ENCODE peak calls at places on chromosome 17, in ten cellular contexts. V, S, G, R, N, W, Q, L, D and Y are unnamed samples.

GRCh38 chr17:49995055-49995738 is at the start of gene DLX3:
- DNase-seq in V (peak), S (peak), G (peak), R (peak), N (no peak), W (peak), Q (no peak), L (peak), D (peak), Y (peak)

GRCh38 chr17:66842959-66843358 is 8.0 kb downstream of the CACNG5 start:
- DNase-seq in V (no peak), S (no peak), G (no peak), R (no peak), N (no peak), W (no peak), Q (no peak), L (no peak), D (no peak), Y (no peak)

GRCh38 chr17:51103451-51103850 is 17.2 kb downstream of the SPAG9 start:
- DNase-seq in V (no peak), S (peak), G (no peak), R (no peak), N (no peak), W (no peak), Q (no peak), L (no peak), D (no peak), Y (no peak)

GRCh38 chr17:32268734-32269288 is 3.2 kb downstream of the RHBDL3 start:
- DNase-seq in V (no peak), S (peak), G (no peak), R (no peak), N (no peak), W (no peak), Q (no peak), L (no peak), D (no peak), Y (no peak)

GRCh38 chr17:6494239-6494941 is 50.1 kb downstream of the PIMREG start:
- DNase-seq in V (no peak), S (peak), G (no peak), R (peak), N (no peak), W (peak), Q (no peak), L (no peak), D (peak), Y (peak)

GRCh38 chr17:76384222-76384986 is at the start of gene SPHK1:
- DNase-seq in V (peak), S (peak), G (peak), R (peak), N (peak), W (peak), Q (no peak), L (no peak), D (peak), Y (peak)

GRCh38 chr17:42088736-42089135 is 9.5 kb downstream of the ZNF385C start:
- DNase-seq in V (no peak), S (no peak), G (no peak), R (no peak), N (no peak), W (no peak), Q (no peak), L (no peak), D (no peak), Y (no peak)

GRCh38 chr17:73279704-73280103 is 18.0 kb upstream of the CPSF4L start:
- DNase-seq in V (no peak), S (no peak), G (no peak), R (no peak), N (no peak), W (no peak), Q (no peak), L (no peak), D (no peak), Y (no peak)

GRCh38 chr17:15999974-16000827 is 577 bp downstream of the TTC19 start:
- DNase-seq in V (peak), S (no peak), G (peak), R (peak), N (no peak), W (no peak), Q (no peak), L (no peak), D (no peak), Y (no peak)

GRCh38 chr17:59914274-59914854 is 21.4 kb downstream of the RPS6KB1 start:
- DNase-seq in V (peak), S (no peak), G (peak), R (peak), N (no peak), W (no peak), Q (no peak), L (no peak), D (no peak), Y (no peak)

GRCh38 chr17:7417056-7417655 is 3.0 kb upstream of the SPEM1 start:
- DNase-seq in V (no peak), S (no peak), G (no peak), R (no peak), N (no peak), W (no peak), Q (no peak), L (no peak), D (no peak), Y (no peak)

GRCh38 chr17:60135951-60136666 is 13.7 kb upstream of the CA4 start:
- DNase-seq in V (no peak), S (peak), G (no peak), R (no peak), N (no peak), W (peak), Q (no peak), L (no peak), D (peak), Y (peak)

GRCh38 chr17:28846231-28846630 is 3.6 kb upstream of the FAM222B start:
- DNase-seq in V (no peak), S (no peak), G (no peak), R (no peak), N (no peak), W (no peak), Q (no peak), L (no peak), D (peak), Y (peak)

GRCh38 chr17:66764559-66764958 is 70.4 kb upstream of the CACNG5 start:
- DNase-seq in V (no peak), S (no peak), G (no peak), R (no peak), N (no peak), W (no peak), Q (no peak), L (no peak), D (no peak), Y (no peak)

GRCh38 chr17:82835766-82836512 is 3.9 kb downstream of the ZNF750 start:
- DNase-seq in V (peak), S (peak), G (no peak), R (peak), N (no peak), W (peak), Q (no peak), L (peak), D (peak), Y (peak)
- H3K27ac ChIP-seq in V (peak), S (peak), G (no peak), R (peak), N (no peak), W (no peak), Q (no peak), L (peak), D (no peak), Y (no peak)

GRCh38 chr17:57448288-57449283 is 192.3 kb downstream of the MSI2 start:
- DNase-seq in V (no peak), S (no peak), G (no peak), R (no peak), N (no peak), W (no peak), Q (no peak), L (no peak), D (peak), Y (no peak)
- H3K27ac ChIP-seq in V (no peak), S (no peak), G (no peak), R (no peak), N (no peak), W (no peak), Q (no peak), L (no peak), D (no peak), Y (no peak)

GRCh38 chr17:1203111-1203966 is 23.6 kb upstream of the ABR start:
- DNase-seq in V (peak), S (peak), G (peak), R (peak), N (peak), W (peak), Q (no peak), L (peak), D (peak), Y (peak)

GRCh38 chr17:1197781-1198490 is 18.2 kb upstream of the ABR start:
- DNase-seq in V (no peak), S (no peak), G (peak), R (no peak), N (no peak), W (peak), Q (no peak), L (no peak), D (no peak), Y (peak)

GRCh38 chr17:1197379-1197778 is 17.6 kb upstream of the ABR start:
- DNase-seq in V (no peak), S (no peak), G (peak), R (no peak), N (no peak), W (no peak), Q (no peak), L (no peak), D (no peak), Y (peak)

GRCh38 chr17:1201132-1201702 is 21.4 kb upstream of the ABR start:
- DNase-seq in V (no peak), S (no peak), G (no peak), R (no peak), N (no peak), W (no peak), Q (no peak), L (no peak), D (no peak), Y (no peak)

DNA sequence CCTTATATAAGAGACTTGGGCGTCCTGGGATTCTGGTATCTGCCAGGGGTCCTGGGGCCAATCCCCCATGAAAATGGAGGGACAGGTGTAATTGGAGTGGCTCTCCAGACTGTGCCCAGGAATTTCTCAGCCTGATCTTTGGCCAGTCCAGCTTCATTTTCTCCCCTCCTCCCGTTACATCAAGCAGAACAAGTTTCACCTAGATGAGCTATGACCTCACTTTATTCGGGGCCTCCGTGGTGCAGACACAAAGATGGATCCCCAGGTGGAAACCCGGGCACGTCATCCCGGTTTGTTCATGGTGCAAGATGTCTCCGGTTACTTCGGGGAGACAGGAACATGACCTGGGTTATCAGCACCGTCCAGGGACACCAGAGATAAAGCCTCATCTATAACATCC is 20.7 kb upstream of the ABR start:
- DNase-seq in V (no peak), S (no peak), G (no peak), R (no peak), N (no peak), W (no peak), Q (no peak), L (no peak), D (no peak), Y (no peak)
- H3K27ac ChIP-seq in V (no peak), S (no peak), G (no peak), R (no peak), N (no peak), W (no peak), Q (no peak), L (no peak), D (no peak), Y (no peak)

DNA sequence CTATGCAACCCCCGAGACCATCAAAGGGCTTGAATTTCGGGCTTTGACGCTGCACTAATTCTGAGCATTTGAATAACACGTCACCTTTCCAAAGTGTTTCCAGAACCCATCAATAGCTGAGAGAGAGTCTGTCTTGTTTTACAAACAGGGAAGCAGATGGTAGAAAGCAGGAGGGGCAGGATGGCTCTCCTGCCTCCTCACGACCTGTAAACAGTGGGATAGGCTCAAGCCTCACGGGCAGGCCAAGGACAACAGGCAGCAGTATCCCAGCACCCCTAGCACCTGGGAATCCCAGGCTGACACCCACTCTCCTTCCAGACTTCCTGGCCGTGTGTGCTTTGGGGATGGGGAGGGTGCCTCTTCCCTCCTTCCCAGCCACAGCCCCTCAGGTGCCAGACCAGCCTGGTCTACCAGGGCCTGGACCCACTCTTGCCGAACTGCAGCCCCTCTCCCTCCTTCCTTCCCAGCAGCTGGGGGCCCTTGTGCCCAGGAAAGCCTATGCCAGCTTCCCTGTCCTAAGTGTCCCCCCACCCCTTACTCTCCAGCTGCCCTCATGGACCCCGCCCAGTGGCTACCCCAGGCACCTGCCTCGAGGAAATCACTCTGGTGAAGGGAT is 20.2 kb upstream of the RASD1 start:
- DNase-seq in V (no peak), S (no peak), G (no peak), R (no peak), N (no peak), W (no peak), Q (no peak), L (no peak), D (no peak), Y (peak)
- H3K27ac ChIP-seq in V (no peak), S (no peak), G (peak), R (no peak), N (no peak), W (no peak), Q (no peak), L (no peak), D (no peak), Y (no peak)